ENCODE peak calls at places on chromosomes 4 and X, in four cellular contexts. One of them, this sample, is unnamed.

GRCh38 chr4:184150102-184150839 is 67.4 kb downstream of the ENPP6 start:
- DNase-seq in anterior cingulate cortex: no peak
- DNase-seq in D341Med: no peak
- DNase-seq in heart right ventricle: no peak
- DNase-seq in this sample: no peak

GRCh38 chr4:165502919-165503907 is 124.4 kb downstream of the CPE start:
- DNase-seq in heart right ventricle: no peak
- DNase-seq in anterior cingulate cortex: no peak
- DNase-seq in D341Med: no peak
- DNase-seq in this sample: no peak

GRCh38 chrX:73977542-73978169 is 326.3 kb upstream of the ZCCHC13 start:
- DNase-seq in D341Med: no peak
- DNase-seq in anterior cingulate cortex: no peak
- DNase-seq in heart right ventricle: no peak
- DNase-seq in this sample: no peak

GRCh38 chrX:13420545-13421183 is 100.8 kb upstream of the ATXN3L start:
- DNase-seq in D341Med: no peak
- DNase-seq in heart right ventricle: no peak
- DNase-seq in anterior cingulate cortex: no peak
- DNase-seq in this sample: no peak

GRCh38 chr4:110614173-110614948 is 8.5 kb downstream of the PITX2 start:
- DNase-seq in heart right ventricle: no peak
- DNase-seq in D341Med: no peak
- DNase-seq in anterior cingulate cortex: no peak
- DNase-seq in this sample: no peak

GRCh38 chr4:113635739-113636437 is 125.7 kb downstream of the CAMK2D start:
- DNase-seq in heart right ventricle: no peak
- DNase-seq in D341Med: no peak
- DNase-seq in anterior cingulate cortex: no peak
- DNase-seq in this sample: no peak

GRCh38 chrX:56802921-56803848 is 74.1 kb downstream of the NBDY start:
- DNase-seq in heart right ventricle: peak
- DNase-seq in anterior cingulate cortex: peak
- DNase-seq in D341Med: peak
- DNase-seq in this sample: peak

GRCh38 chrX:101642086-101642485 is 17.6 kb downstream of the ARMCX2 start:
- DNase-seq in anterior cingulate cortex: no peak
- DNase-seq in heart right ventricle: no peak
- DNase-seq in D341Med: no peak
- DNase-seq in this sample: no peak

GRCh38 chrX:151729056-151729725 is 5.4 kb upstream of the CNGA2 start:
- DNase-seq in heart right ventricle: no peak
- DNase-seq in D341Med: no peak
- DNase-seq in anterior cingulate cortex: no peak
- DNase-seq in this sample: no peak

GRCh38 chr4:183905593-183906485 is 732 bp downstream of the STOX2 start:
- DNase-seq in heart right ventricle: peak
- DNase-seq in D341Med: peak
- DNase-seq in anterior cingulate cortex: peak
- DNase-seq in this sample: peak

GRCh38 chr4:84937381-84937977 is 29.0 kb downstream of the WDFY3 start:
- DNase-seq in D341Med: no peak
- DNase-seq in anterior cingulate cortex: no peak
- DNase-seq in heart right ventricle: no peak
- DNase-seq in this sample: no peak

GRCh38 chrX:84187501-84188319 is at the start of gene RPS6KA6:
- DNase-seq in heart right ventricle: peak
- DNase-seq in D341Med: peak
- DNase-seq in anterior cingulate cortex: peak
- DNase-seq in this sample: peak

GRCh38 chr4:1048781-1049590 is 37.6 kb downstream of the FGFRL1 start:
- DNase-seq in heart right ventricle: no peak
- DNase-seq in D341Med: peak
- DNase-seq in anterior cingulate cortex: no peak
- DNase-seq in this sample: no peak

GRCh38 chrX:57595381-57595811 is 3.6 kb downstream of the ZXDB start:
- DNase-seq in anterior cingulate cortex: no peak
- DNase-seq in heart right ventricle: no peak
- DNase-seq in D341Med: no peak
- DNase-seq in this sample: no peak

GRCh38 chrX:1093586-1094538 is 118.6 kb downstream of the CRLF2 start:
- DNase-seq in D341Med: no peak
- DNase-seq in anterior cingulate cortex: no peak
- DNase-seq in heart right ventricle: no peak
- DNase-seq in this sample: no peak

GRCh38 chrX:154540897-154541535 is 5.6 kb downstream of the G6PD start:
- DNase-seq in heart right ventricle: no peak
- DNase-seq in D341Med: no peak
- DNase-seq in anterior cingulate cortex: no peak
- DNase-seq in this sample: no peak

GRCh38 chr4:6873792-6874461 is 35.7 kb upstream of the TBC1D14 start:
- DNase-seq in heart right ventricle: peak
- DNase-seq in anterior cingulate cortex: no peak
- DNase-seq in D341Med: peak
- DNase-seq in this sample: peak

GRCh38 chr4:71709961-71710360 is 73.9 kb downstream of the GC start:
- DNase-seq in anterior cingulate cortex: no peak
- DNase-seq in heart right ventricle: no peak
- DNase-seq in D341Med: no peak
- DNase-seq in this sample: no peak

GRCh38 chr4:174198396-174199179 is 84.9 kb downstream of the FBXO8 start:
- DNase-seq in anterior cingulate cortex: no peak
- DNase-seq in D341Med: no peak
- DNase-seq in heart right ventricle: no peak
- DNase-seq in this sample: no peak

GRCh38 chr4:156312261-156312847 is 358.7 kb upstream of the CTSO start:
- DNase-seq in heart right ventricle: no peak
- DNase-seq in D341Med: no peak
- DNase-seq in anterior cingulate cortex: no peak
- DNase-seq in this sample: no peak

GRCh38 chrX:7568130-7568529 is 274.8 kb upstream of the VCX start:
- DNase-seq in heart right ventricle: no peak
- DNase-seq in anterior cingulate cortex: no peak
- DNase-seq in D341Med: no peak
- DNase-seq in this sample: no peak